ENCODE peak calls at places on chromosomes 12 and 14, in five cellular contexts. E is T-cell; G is stimulated activated CD4-positive, alpha-beta T cell treated with anti-CD3 and anti-CD28 coated beads, Interleukin-1b, Interleukin-23, amount 100 ng/mL, for 4 hours; H is ovary; P is transverse colon. N is an unnamed sample.

GRCh38 chr14:35240233-35240632 is 51.9 kb upstream of the PSMA6 start:
- DNase-seq in H (no peak), E (no peak), P (no peak), G (no peak), N (no peak)

GRCh38 chr12:46659032-46659703 is 166.6 kb downstream of the SLC38A4 start:
- DNase-seq in H (no peak), G (no peak), E (no peak), P (no peak), N (no peak)

GRCh38 chr12:106321139-106321850 is 18.8 kb downstream of the TCP11L2 start:
- DNase-seq in G (no peak), E (no peak), H (no peak), P (no peak), N (no peak)

GRCh38 chr12:52523825-52524224 is 3.6 kb upstream of the KRT5 start:
- DNase-seq in E (no peak), G (no peak), H (no peak), P (no peak), N (no peak)

GRCh38 chr14:92435154-92435553 is 78.4 kb upstream of the RIN3 start:
- DNase-seq in H (no peak), G (no peak), E (no peak), P (no peak), N (no peak)

GRCh38 chr14:74804219-74804825 is 41.2 kb downstream of the YLPM1 start:
- DNase-seq in H (peak; percentile 53), G (no peak), E (no peak), P (peak; percentile 20), N (peak; percentile 32)

GRCh38 chr12:65825573-65826512 is 1.6 kb downstream of the HMGA2 start:
- DNase-seq in H (peak; percentile 42), E (no peak), P (peak; percentile 33), G (no peak), N (peak; percentile 16)

GRCh38 chr12:108337235-108338223 is 1.6 kb downstream of the CMKLR1 start:
- DNase-seq in E (no peak), P (no peak), G (no peak), H (no peak), N (no peak)

GRCh38 chr12:59808317-59808910 is 212.6 kb downstream of the SLC16A7 start:
- DNase-seq in G (peak; percentile 2), P (no peak), H (no peak), E (no peak), N (peak; percentile 69)

GRCh38 chr14:77088219-77088618 is 9.8 kb upstream of the CIPC start:
- DNase-seq in P (peak; percentile 83), G (no peak), H (no peak), E (no peak), N (no peak)

GRCh38 chr14:91413547-91414474 is 3.8 kb downstream of the CCDC88C start:
- DNase-seq in H (no peak), P (peak; percentile 80), E (peak; percentile 28), G (no peak), N (no peak)

GRCh38 chr14:71143391-71144290 is 236.4 kb downstream of the PCNX1 start:
- DNase-seq in P (no peak), G (no peak), H (no peak), E (peak; percentile 12), N (peak; percentile 72)

GRCh38 chr12:119573086-119573485 is 20.5 kb upstream of the TMEM233 start:
- DNase-seq in P (no peak), H (no peak), G (no peak), E (no peak), N (no peak)

GRCh38 chr12:113239288-113239771 is 18.1 kb downstream of the TPCN1 start:
- DNase-seq in P (peak; percentile 53), E (no peak), H (no peak), G (no peak), N (no peak)

GRCh38 chr12:92292016-92292415 is 146.4 kb upstream of the BTG1 start:
- DNase-seq in P (no peak), E (no peak), H (no peak), G (no peak), N (peak; percentile 30)

GRCh38 chr14:99234982-99235491 is 37.0 kb downstream of the BCL11B start:
- DNase-seq in E (no peak), G (peak; percentile 69), H (no peak), P (no peak), N (no peak)

GRCh38 chr14:74524813-74525135 is 31.2 kb downstream of the ISCA2 start:
- DNase-seq in H (no peak), G (no peak), E (no peak), P (no peak), N (no peak)

GRCh38 chr12:62210422-62210821 is 49.8 kb upstream of the USP15 start:
- DNase-seq in H (peak; percentile 55), G (no peak), E (no peak), P (peak; percentile 28), N (peak; percentile 78)

GRCh38 chr14:100589071-100589759 is 2.0 kb upstream of the BEGAIN start:
- DNase-seq in G (no peak), P (no peak), E (no peak), H (no peak), N (no peak)